ENCODE peak calls at places on chromosomes 6 and 20, in nine cellular contexts. G is activated naive CD4-positive, alpha-beta T cell treated with anti-CD3 and anti-CD28 coated beads, Interleukin-2, amount 10 ng/mL, durations not matched to agents 7 days and 5 days; T is breast epithelium; V is progenitor cell of endocrine pancreas; A is neural crest cell; Y is T follicular helper cell; K is stimulated activated CD4-positive, alpha-beta T cell treated with anti-CD3 and anti-CD28 coated beads, Interleukin-4, amount 100 ng/mL, for 24 hours; E is AG09309; N is WTC11. J is an unnamed sample.

GRCh38 chr20:4234128-4234527 is 218.8 kb upstream of the RNF24 start:
- DNase-seq in G (no peak), T (no peak), V (no peak), A (no peak), Y (no peak), K (no peak), E (no peak), N (no peak), J (no peak)

GRCh38 chr6:31794866-31795615 is 511 bp downstream of the VARS1 start:
- DNase-seq in G (peak; percentile 30), T (no peak), V (no peak), A (no peak), Y (no peak), K (no peak), E (no peak), N (no peak), J (no peak)

GRCh38 chr6:44672838-44673237 is 285.3 kb downstream of the CDC5L start:
- DNase-seq in G (no peak), T (no peak), V (no peak), A (no peak), Y (no peak), K (no peak), E (no peak), N (no peak), J (no peak)

GRCh38 chr6:42296614-42297013 is 79.0 kb upstream of the MRPS10 start:
- DNase-seq in G (no peak), T (no peak), V (no peak), A (no peak), Y (no peak), K (no peak), E (no peak), N (no peak), J (no peak)

GRCh38 chr20:20201639-20202038 is 149.3 kb downstream of the CFAP61 start:
- DNase-seq in G (no peak), T (no peak), V (no peak), A (no peak), Y (no peak), K (no peak), E (no peak), N (no peak), J (no peak)

GRCh38 chr6:46704562-46704961 is 16.9 kb downstream of the TDRD6 start:
- DNase-seq in G (no peak), T (no peak), V (no peak), A (no peak), Y (no peak), K (no peak), E (no peak), N (no peak), J (no peak)

GRCh38 chr20:35011589-35012226 is 56.0 kb downstream of the MYH7B start:
- DNase-seq in G (no peak), T (no peak), V (no peak), A (no peak), Y (no peak), K (no peak), E (no peak), N (no peak), J (peak; percentile 17)

GRCh38 chr6:149691201-149691600 is 26.7 kb downstream of the LATS1 start:
- DNase-seq in G (no peak), T (no peak), V (no peak), A (no peak), Y (no peak), K (no peak), E (no peak), N (no peak), J (no peak)

GRCh38 chr6:161418458-161418945 is 144.6 kb upstream of the AGPAT4 start:
- DNase-seq in G (peak; percentile 35), T (no peak), V (peak; percentile 20), A (peak; percentile 61), Y (no peak), K (peak; percentile 36), E (peak; percentile 67), N (no peak), J (no peak)

GRCh38 chr6:140572129-140572528 is 1197.7 kb upstream of the CITED2 start:
- DNase-seq in G (no peak), T (no peak), V (no peak), A (no peak), Y (no peak), K (no peak), E (peak; percentile 98), N (no peak), J (no peak)

GRCh38 chr6:54722328-54722727 is 124.2 kb upstream of the FAM83B start:
- DNase-seq in G (no peak), T (no peak), V (no peak), A (no peak), Y (no peak), K (no peak), E (no peak), N (no peak), J (no peak)